ENCODE peak calls at places on chromosomes 13 and 19, in four cellular contexts. E is HCT116, S is upper lobe of left lung, Z is uterus. H is an unnamed sample.

GRCh38 chr19:28710278-28710677 is 502.7 kb downstream of the UQCRFS1 start:
- DNase-seq in E (peak), S (no peak), Z (no peak), H (no peak)

GRCh38 chr13:20412761-20413355 is 112.8 kb downstream of the CRYL1 start:
- DNase-seq in E (no peak), S (no peak), Z (no peak), H (no peak)

GRCh38 chr19:34320277-34320676 is 44.7 kb upstream of the GPI start:
- DNase-seq in E (no peak), S (no peak), Z (no peak), H (peak)

GRCh38 chr13:51125495-51126226 is 14.6 kb upstream of the C13orf42 start:
- DNase-seq in E (peak), S (no peak), Z (peak), H (peak)

GRCh38 chr13:45143346-45143751 is 23.0 kb downstream of the GTF2F2 start:
- DNase-seq in E (peak), S (no peak), Z (no peak), H (no peak)

GRCh38 chr19:49679832-49680472 is 2.9 kb downstream of the PRMT1 start:
- DNase-seq in E (no peak), S (no peak), Z (no peak), H (no peak)

GRCh38 chr13:110907951-110908898 is 6.6 kb downstream of the ANKRD10 start:
- DNase-seq in E (peak), S (no peak), Z (no peak), H (no peak)

GRCh38 chr19:56933014-56933705 is 92.6 kb upstream of the PEG3 start:
- DNase-seq in E (no peak), S (no peak), Z (no peak), H (no peak)

GRCh38 chr19:15304140-15304705 is 28.1 kb downstream of the BRD4 start:
- DNase-seq in E (no peak), S (no peak), Z (no peak), H (no peak)

GRCh38 chr19:13079542-13079986 is 23.1 kb downstream of the LYL1 start:
- DNase-seq in E (no peak), S (no peak), Z (peak), H (peak)

GRCh38 chr13:112489199-112489598 is 98.8 kb downstream of the TUBGCP3 start:
- DNase-seq in E (no peak), S (peak), Z (no peak), H (no peak)

GRCh38 chr19:56839665-56840451 is 668 bp downstream of the PEG3 start:
- DNase-seq in E (no peak), S (peak), Z (peak), H (peak)

GRCh38 chr13:112725346-112726017 is 35.6 kb downstream of the ATP11A start:
- DNase-seq in E (peak), S (peak), Z (no peak), H (no peak)

GRCh38 chr19:51064534-51065220 is at the start of gene KLK13:
- DNase-seq in E (peak), S (peak), Z (no peak), H (no peak)

GRCh38 chr13:109157275-109157674 is 527.9 kb downstream of the MYO16 start:
- DNase-seq in E (no peak), S (no peak), Z (no peak), H (no peak)
- H3K27ac ChIP-seq in E (peak), S (peak), Z (no peak), H (no peak)

GRCh38 chr19:42284066-42284501 is 15.0 kb downstream of the CIC start:
- DNase-seq in E (no peak), S (peak), Z (peak), H (peak)
- TF ChIP-seq POLR2A in E (peak), S (peak), Z (peak), H (peak)

GRCh38 chr13:48600374-48601364 is 53.1 kb upstream of the CYSLTR2 start:
- DNase-seq in E (no peak), S (no peak), Z (no peak), H (no peak)
- H3K27ac ChIP-seq in E (no peak), S (no peak), Z (peak), H (no peak)

GRCh38 chr19:45864629-45865082 is 530 bp downstream of the FOXA3 start:
- DNase-seq in E (no peak), S (no peak), Z (no peak), H (no peak)

GRCh38 chr19:45862271-45862563 is 730 bp downstream of the SYMPK start:
- DNase-seq in E (no peak), S (no peak), Z (no peak), H (no peak)

GRCh38 chr19:45863840-45864628 is at the start of gene FOXA3:
- DNase-seq in E (no peak), S (peak), Z (peak), H (peak)

GRCh38 chr19:45863335-45863839 is 440 bp upstream of the SYMPK start:
- DNase-seq in E (no peak), S (no peak), Z (no peak), H (no peak)

DNA sequence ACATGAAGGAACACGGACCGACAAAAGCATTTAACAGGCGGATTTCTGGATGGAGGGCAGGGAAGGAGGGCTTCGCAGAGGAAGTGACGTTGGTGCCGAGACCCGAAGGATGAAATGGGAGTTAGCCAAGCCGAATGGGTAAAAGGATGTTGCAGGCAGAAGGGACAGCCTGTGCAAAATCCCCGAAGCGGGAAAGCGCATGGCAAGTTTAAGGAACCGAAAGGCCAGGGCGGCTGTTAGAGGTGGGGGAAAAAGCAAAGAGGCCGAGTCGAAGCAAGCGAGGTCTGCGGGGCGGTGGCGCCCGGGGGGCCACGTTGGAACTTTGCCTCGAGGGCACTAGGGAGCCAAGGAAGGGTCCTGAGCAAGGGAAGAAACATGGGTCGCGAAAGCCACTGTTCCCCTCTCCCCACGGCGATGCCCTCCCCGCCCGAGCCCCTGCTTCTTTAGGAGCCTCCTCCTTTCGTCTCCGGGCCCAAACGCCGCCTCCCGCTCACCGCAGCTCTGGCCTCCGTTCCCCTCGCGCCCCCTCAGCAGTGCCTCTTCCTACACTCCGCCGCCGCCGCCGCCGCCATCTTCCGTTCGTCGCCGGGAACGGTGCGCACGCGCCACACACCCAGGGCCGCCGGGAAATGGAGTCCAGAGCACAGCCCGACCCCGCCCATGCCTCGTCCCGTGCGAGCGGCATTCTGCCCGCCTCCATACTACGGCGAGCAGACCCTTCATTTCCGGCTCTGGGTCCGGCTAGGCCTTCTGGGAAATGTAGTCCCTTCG is at the start of gene SYMPK:
- DNase-seq in E (peak), S (peak), Z (peak), H (peak)
- TF ChIP-seq POLR2A in E (peak), S (no peak), Z (peak), H (no peak)

GRCh38 chr13:30370916-30371521 is 51.3 kb upstream of the UBE2L5 start:
- DNase-seq in E (no peak), S (no peak), Z (no peak), H (no peak)
- H3K27ac ChIP-seq in E (no peak), S (no peak), Z (no peak), H (peak)

GRCh38 chr13:36214163-36214921 is at the start of gene SOHLH2:
- DNase-seq in E (no peak), S (peak), Z (no peak), H (no peak)
- TF ChIP-seq POLR2A in E (no peak), S (no peak), Z (no peak), H (no peak)

DNA sequence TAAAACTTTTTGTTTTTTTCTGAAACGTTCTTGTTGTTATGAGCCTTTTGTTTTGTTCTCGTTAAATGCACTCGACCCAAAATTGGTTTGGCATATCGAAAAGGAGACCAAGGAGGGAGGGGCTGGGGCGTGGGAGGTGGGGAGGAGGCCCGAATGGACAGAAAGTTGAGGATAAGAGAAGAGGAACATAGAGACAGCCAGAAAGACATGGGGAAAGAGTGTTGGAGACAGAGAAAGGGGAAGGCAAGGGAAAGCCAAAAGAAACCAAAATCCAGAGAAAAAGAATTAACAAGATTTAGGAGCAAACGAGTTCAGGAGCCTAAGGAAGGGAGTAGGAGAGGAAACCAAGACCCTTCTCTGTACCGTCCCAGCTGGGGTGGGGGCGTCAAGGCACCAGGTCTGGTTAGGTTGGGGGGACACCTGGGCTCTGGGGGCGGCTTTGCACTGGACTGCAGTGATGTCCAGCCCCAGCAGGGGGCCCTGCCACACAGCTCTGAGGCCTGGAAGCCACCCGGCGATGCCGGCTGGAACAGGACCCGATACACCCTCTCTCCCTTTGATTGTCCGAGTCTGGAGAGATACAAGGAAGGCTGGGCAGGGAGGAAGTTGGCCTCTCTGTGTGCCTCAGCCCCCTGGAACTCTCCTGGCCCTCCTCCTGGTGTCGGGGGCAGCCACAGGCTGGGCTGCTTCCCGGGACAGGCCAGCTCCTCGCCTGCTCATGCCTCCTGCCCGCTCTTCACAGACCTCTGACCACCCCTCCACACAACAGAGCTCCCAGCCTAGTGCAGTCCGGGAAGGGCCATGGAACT is 11.6 kb upstream of the ASF1B start:
- DNase-seq in E (peak), S (peak), Z (peak), H (peak)
- H3K27ac ChIP-seq in E (peak), S (peak), Z (peak), H (peak)

DNA sequence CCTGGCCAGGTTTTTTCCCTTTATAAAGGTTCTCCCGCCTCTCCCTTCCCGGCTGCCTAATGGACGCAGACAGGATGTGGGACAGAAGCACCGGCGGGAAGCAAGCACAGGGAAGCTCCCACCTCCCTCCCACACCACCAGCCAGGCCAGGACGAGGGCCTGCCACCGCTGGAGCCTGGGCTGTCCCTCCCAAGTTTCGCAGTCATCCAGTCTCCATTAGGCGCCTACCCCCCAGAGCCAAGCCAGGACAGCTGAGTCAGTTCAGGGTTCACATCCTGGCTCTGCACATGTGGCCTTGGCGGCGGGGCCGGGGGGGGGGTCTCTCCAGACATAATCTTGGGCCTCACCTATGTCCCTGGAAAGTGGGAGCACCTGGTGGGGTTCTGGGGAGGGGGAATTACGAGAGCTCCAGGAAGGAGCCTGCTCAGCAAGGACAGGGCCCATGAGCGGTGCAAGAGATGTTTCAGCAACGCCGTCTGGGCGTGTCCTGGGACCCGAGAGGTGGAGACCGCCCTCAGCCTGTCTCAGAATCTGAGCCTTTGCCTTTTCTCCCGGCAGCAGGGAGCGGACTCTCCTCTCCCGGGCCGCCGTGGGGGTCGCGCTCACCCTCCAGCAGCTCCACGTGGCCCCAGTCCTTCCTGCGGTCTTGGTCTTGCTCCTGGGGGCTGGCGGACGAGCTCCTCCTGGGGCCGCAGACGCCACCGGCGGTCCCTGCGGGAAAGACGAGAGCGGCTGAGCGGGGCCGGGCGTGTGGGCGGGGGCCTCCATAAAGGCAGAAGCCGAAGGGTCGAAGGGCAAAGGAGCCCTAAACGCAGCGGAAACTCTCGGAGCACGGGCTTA is 889 bp downstream of the POLRMT start:
- DNase-seq in E (no peak), S (peak), Z (no peak), H (peak)
- TF ChIP-seq POLR2A in E (peak), S (no peak), Z (no peak), H (no peak)

DNA sequence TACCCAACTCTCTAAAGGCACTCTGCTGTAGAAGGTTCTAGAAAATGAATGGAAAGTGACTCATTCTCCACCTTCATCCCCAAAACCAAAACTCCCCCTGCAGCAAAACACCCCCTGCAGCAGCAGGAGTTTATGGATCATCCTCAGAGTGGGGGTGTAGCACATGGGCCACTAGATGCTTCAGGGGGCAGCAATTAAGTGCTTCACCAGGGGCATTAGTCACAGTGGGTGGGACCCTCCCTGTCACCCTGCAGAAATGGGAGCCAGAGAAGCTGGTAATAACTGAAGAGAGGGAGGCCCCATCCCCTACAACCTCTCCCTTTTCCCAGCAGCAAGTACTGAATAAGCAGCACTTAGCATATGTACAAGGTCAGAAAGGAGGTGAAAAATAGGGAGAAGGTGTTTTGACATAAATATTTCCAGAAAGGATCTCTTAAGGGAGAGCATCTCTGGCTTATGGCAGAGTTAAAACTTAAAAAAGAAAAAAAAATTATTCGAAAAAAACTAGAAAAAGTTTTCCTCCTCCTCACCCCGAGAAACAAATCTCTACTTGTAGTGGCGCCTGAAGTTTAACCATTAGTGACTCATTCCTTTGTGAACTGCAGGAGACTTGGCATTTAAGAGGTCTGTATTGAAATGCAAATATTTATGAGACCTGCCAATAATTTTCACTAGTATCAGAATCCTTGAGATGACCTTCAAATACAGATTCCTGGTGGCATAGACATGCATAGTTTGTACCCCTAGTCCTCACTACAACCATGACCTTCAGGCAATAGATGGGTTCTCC is 64.7 kb upstream of the MED4 start:
- DNase-seq in E (no peak), S (no peak), Z (no peak), H (no peak)
- H3K27ac ChIP-seq in E (no peak), S (peak), Z (no peak), H (peak)

H was measured in Peyer's patch.